ENCODE peak calls at places on chromosome 7, in six cellular contexts. One of them, this sample, is unnamed. For H3F3A, the result is how much of the 10 kb centered on the place peaks cover.

GRCh38 chr7:70681847-70682350 is 450.0 kb upstream of the GALNT17 start:
- DNase-seq in neural progenitor cell: no peak
- DNase-seq in GM23248: no peak
- DNase-seq in PC-3: no peak
- DNase-seq in MM.1S: peak
- DNase-seq in GM23338: no peak
- DNase-seq in this sample: no peak

GRCh38 chr7:120856621-120857352 is 1.2 kb downstream of the TSPAN12 start:
- DNase-seq in GM23248: peak
- DNase-seq in GM23338: peak
- DNase-seq in MM.1S: peak
- DNase-seq in PC-3: peak
- DNase-seq in neural progenitor cell: peak
- DNase-seq in this sample: peak

GRCh38 chr7:121235221-121235620 is 93.6 kb upstream of the WNT16 start:
- DNase-seq in PC-3: no peak
- DNase-seq in neural progenitor cell: no peak
- DNase-seq in MM.1S: no peak
- DNase-seq in GM23248: no peak
- DNase-seq in GM23338: no peak
- DNase-seq in this sample: no peak

GRCh38 chr7:98418271-98418635 is 17.4 kb upstream of the BAIAP2L1 start:
- DNase-seq in GM23248: peak
- DNase-seq in GM23338: no peak
- DNase-seq in MM.1S: no peak
- DNase-seq in PC-3: peak
- DNase-seq in neural progenitor cell: no peak
- DNase-seq in this sample: no peak

GRCh38 chr7:1532456-1533254 is 2.2 kb downstream of the MAFK start:
- DNase-seq in PC-3: peak
- DNase-seq in GM23338: no peak
- DNase-seq in neural progenitor cell: no peak
- DNase-seq in MM.1S: no peak
- DNase-seq in GM23248: peak
- DNase-seq in this sample: peak

GRCh38 chr7:16268821-16269768 is 152.2 kb downstream of the CRPPA start:
- DNase-seq in GM23248: peak
- DNase-seq in GM23338: no peak
- DNase-seq in PC-3: peak
- DNase-seq in neural progenitor cell: no peak
- DNase-seq in MM.1S: no peak
- DNase-seq in this sample: peak

GRCh38 chr7:139774376-139774775 is 3.4 kb downstream of the HIPK2 start:
- DNase-seq in PC-3: peak
- DNase-seq in neural progenitor cell: no peak
- DNase-seq in GM23338: no peak
- DNase-seq in GM23248: peak
- DNase-seq in MM.1S: no peak
- DNase-seq in this sample: no peak

GRCh38 chr7:284762-285722 is 4.9 kb upstream of the FOXL3 start:
- DNase-seq in PC-3: no peak
- DNase-seq in GM23248: no peak
- DNase-seq in neural progenitor cell: no peak
- DNase-seq in GM23338: no peak
- DNase-seq in MM.1S: no peak
- DNase-seq in this sample: no peak

GRCh38 chr7:149776305-149776704 is 2.9 kb upstream of the ZNF467 start:
- DNase-seq in PC-3: peak
- DNase-seq in neural progenitor cell: no peak
- DNase-seq in GM23338: no peak
- DNase-seq in MM.1S: no peak
- DNase-seq in GM23248: no peak
- DNase-seq in this sample: peak

GRCh38 chr7:30359957-30360356 is 75.6 kb downstream of the ZNRF2 start:
- DNase-seq in neural progenitor cell: no peak
- DNase-seq in MM.1S: no peak
- DNase-seq in GM23338: no peak
- DNase-seq in GM23248: no peak
- DNase-seq in PC-3: no peak
- DNase-seq in this sample: no peak

GRCh38 chr7:131544449-131545425 is 11.7 kb downstream of the PODXL start:
- DNase-seq in GM23248: peak
- DNase-seq in GM23338: peak
- DNase-seq in MM.1S: no peak
- DNase-seq in PC-3: peak
- DNase-seq in neural progenitor cell: no peak
- DNase-seq in this sample: peak

GRCh38 chr7:32957326-32958045 is at the start of gene FKBP9:
- DNase-seq in GM23338: peak
- DNase-seq in MM.1S: peak
- DNase-seq in GM23248: peak
- DNase-seq in neural progenitor cell: peak
- DNase-seq in PC-3: peak
- DNase-seq in this sample: peak

GRCh38 chr7:134933460-134934068 is 52.7 kb upstream of the AGBL3 start:
- DNase-seq in neural progenitor cell: no peak
- DNase-seq in GM23338: no peak
- DNase-seq in MM.1S: no peak
- DNase-seq in PC-3: no peak
- DNase-seq in GM23248: no peak
- DNase-seq in this sample: no peak

GRCh38 chr7:155603190-155603857 is 41.1 kb upstream of the RBM33 start:
- DNase-seq in GM23338: no peak
- DNase-seq in PC-3: no peak
- DNase-seq in GM23248: no peak
- DNase-seq in MM.1S: no peak
- DNase-seq in neural progenitor cell: no peak
- DNase-seq in this sample: no peak

GRCh38 chr7:51446356-51446755 is 129.7 kb upstream of the COBL start:
- DNase-seq in neural progenitor cell: no peak
- DNase-seq in MM.1S: no peak
- DNase-seq in GM23338: peak
- DNase-seq in PC-3: no peak
- DNase-seq in GM23248: no peak
- DNase-seq in this sample: no peak

GRCh38 chr7:20407585-20408466 is 77.1 kb downstream of the ITGB8 start:
- DNase-seq in GM23248: peak
- DNase-seq in MM.1S: no peak
- DNase-seq in GM23338: no peak
- DNase-seq in neural progenitor cell: peak
- DNase-seq in PC-3: peak
- DNase-seq in this sample: peak

GRCh38 chr7:151830121-151830815 is 46.6 kb downstream of the PRKAG2 start:
- DNase-seq in GM23338: no peak
- DNase-seq in GM23248: no peak
- DNase-seq in PC-3: no peak
- DNase-seq in neural progenitor cell: no peak
- DNase-seq in MM.1S: no peak
- DNase-seq in this sample: no peak

GRCh38 chr7:266851-267840 is 22.8 kb upstream of the FOXL3 start:
- DNase-seq in GM23248: no peak
- DNase-seq in GM23338: peak
- DNase-seq in PC-3: peak
- DNase-seq in MM.1S: no peak
- DNase-seq in neural progenitor cell: peak
- DNase-seq in this sample: peak

GRCh38 chr7:112195717-112196116 is 10.5 kb downstream of the DOCK4 start:
- DNase-seq in PC-3: no peak
- DNase-seq in GM23338: no peak
- DNase-seq in MM.1S: no peak
- DNase-seq in neural progenitor cell: no peak
- DNase-seq in GM23248: no peak
- DNase-seq in this sample: no peak

GRCh38 chr7:56051339-56052191 is at the start of the genes CCT6A and PSPH:
- DNase-seq in neural progenitor cell: peak
- DNase-seq in GM23248: peak
- DNase-seq in PC-3: peak
- DNase-seq in GM23338: peak
- DNase-seq in MM.1S: peak
- DNase-seq in this sample: peak
- H3F3A ChIP-seq in neural progenitor cell: under half
- H3F3A ChIP-seq in GM23248: half or more
- H3F3A ChIP-seq in PC-3: under half
- H3F3A ChIP-seq in GM23338: under half
- H3F3A ChIP-seq in MM.1S: under half
- H3F3A ChIP-seq in this sample: half or more

DNA sequence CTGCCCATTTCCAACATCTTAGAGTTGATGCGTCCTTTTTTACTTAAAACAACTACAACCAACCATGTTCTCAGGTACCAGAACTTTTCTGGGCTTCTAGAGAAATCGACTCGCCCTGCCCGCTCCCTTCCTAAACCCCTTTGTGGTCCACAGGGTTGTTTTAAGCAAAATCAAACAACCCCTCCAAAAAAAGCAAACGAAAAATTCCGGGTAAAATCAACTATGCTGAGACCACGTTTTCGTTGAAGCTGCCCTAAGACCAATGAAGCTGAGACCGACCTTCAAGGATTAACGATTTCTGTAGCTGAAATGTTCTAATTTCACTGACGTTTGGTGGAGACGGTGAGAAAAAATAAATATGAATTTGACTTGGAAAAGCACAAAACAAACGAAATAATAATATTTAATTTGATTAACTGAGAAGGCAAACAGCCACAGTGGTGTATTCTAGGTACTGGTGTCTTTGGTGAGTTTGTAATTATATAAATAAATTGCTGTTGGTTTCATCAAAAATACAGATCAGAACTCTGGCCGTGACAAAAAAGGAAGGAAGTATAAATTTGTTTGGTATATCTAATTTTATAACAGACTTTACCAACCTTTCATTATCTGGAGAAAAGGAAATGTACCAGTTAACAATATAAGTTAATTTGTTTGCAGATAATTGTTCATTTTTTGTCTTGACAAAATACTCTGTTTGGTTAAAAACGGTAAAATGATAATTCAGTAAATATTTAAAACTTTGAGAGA is 4.7 kb upstream of the IGF2BP3 start:
- DNase-seq in PC-3: peak
- DNase-seq in neural progenitor cell: no peak
- DNase-seq in GM23338: no peak
- DNase-seq in GM23248: no peak
- DNase-seq in MM.1S: no peak
- DNase-seq in this sample: no peak
- TF ChIP-seq EZH2 in PC-3: no peak
- TF ChIP-seq EZH2 in neural progenitor cell: peak
- TF ChIP-seq EZH2 in GM23338: no peak
- TF ChIP-seq EZH2 in GM23248: peak
- TF ChIP-seq EZH2 in MM.1S: no peak
- TF ChIP-seq EZH2 in this sample: no peak

DNA sequence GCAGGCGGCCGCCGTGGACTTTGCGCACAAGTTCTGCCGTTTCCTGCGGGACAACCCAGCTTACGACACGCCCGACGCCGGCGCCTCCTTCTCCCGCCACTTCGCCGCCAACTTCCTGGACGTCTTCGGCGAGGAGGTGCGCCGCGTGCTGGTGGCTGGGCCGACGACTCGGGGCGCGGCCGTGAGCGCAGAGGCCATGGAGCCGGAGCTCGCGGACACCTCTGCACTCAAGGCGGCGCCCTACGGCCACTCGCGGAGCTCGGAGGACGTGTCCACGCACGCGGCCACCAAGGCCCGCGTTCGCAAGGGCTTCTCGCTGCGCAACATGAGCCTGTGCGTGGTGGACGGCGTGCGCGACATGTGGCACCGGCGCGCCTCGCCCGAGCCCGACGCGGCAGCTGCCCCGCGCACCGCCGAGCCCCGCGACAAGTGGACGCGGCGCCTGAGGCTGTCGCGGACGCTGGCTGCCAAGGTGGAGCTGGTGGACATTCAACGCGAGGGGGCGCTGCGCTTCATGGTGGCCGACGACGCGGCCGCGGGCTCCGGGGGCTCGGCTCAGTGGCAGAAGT is 14.1 kb downstream of the SH2B2 start:
- DNase-seq in GM23338: peak
- DNase-seq in PC-3: no peak
- DNase-seq in neural progenitor cell: peak
- DNase-seq in GM23248: no peak
- DNase-seq in MM.1S: no peak
- DNase-seq in this sample: no peak
- H3F3A ChIP-seq in GM23338: under half
- H3F3A ChIP-seq in PC-3: under half
- H3F3A ChIP-seq in neural progenitor cell: under half
- H3F3A ChIP-seq in GM23248: under half
- H3F3A ChIP-seq in MM.1S: half or more
- H3F3A ChIP-seq in this sample: under half

DNA sequence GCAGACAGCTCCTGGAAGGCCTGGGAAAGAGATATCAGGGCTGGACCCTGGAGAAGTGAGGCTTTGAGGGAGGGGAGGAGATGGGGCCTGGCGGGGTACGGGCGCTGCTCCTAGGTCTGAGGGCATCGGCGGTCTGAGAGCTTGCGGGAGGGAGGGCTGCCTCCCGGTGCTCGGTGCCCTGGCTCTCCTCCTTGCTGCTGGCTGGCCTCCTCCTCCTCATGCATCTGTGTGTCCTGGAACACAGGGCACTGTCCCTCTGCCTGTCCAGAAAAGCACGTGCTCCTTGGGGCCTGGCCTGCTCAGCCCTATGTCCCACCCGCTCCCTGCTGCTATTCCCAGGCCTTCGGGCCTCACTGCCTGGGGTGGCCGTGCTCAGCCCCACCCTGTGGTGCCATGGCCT is 166.9 kb downstream of the RNF216 start:
- DNase-seq in GM23248: no peak
- DNase-seq in PC-3: no peak
- DNase-seq in GM23338: no peak
- DNase-seq in MM.1S: no peak
- DNase-seq in neural progenitor cell: no peak
- DNase-seq in this sample: no peak
- TF ChIP-seq EZH2 in GM23248: no peak
- TF ChIP-seq EZH2 in PC-3: no peak
- TF ChIP-seq EZH2 in GM23338: no peak
- TF ChIP-seq EZH2 in MM.1S: no peak
- TF ChIP-seq EZH2 in neural progenitor cell: no peak
- TF ChIP-seq EZH2 in this sample: no peak

DNA sequence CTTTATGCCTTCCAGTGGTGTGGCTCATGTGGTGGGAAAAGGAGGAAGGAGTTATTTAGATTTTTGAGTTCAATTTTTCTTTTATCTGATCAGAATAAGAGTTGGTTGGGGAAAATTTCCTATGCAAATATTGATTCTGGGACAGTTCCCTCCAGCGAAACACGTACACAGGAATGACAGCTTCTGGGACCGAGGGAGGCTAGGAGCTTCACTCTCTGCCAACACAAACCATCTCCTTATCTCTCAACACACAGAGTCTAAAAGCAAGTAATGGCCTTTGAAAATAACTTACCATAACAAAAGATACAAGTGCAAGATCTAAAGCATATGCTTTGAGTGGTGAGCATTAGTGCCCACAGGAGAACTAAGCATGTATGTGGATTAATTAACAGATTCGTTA is 122.7 kb downstream of the RAPGEF5 start:
- DNase-seq in PC-3: no peak
- DNase-seq in GM23338: no peak
- DNase-seq in neural progenitor cell: no peak
- DNase-seq in MM.1S: no peak
- DNase-seq in GM23248: no peak
- DNase-seq in this sample: no peak
- H3F3A ChIP-seq in PC-3: under half
- H3F3A ChIP-seq in GM23338: under half
- H3F3A ChIP-seq in neural progenitor cell: under half
- H3F3A ChIP-seq in MM.1S: under half
- H3F3A ChIP-seq in GM23248: under half
- H3F3A ChIP-seq in this sample: under half

This sample was measured in PC-9.